ENCODE peak calls at places on chromosomes 5 and 9, in six cellular contexts. T is MM.1S, G is AG04450, B is brain microvascular endothelial cell, F is kidney, Y is HCT116. K is an unnamed sample.
A peak's percentile ranks its signal among the peaks of the same experiment; 100 is the strongest.

GRCh38 chr5:172477466-172477865 is 23.1 kb upstream of the SH3PXD2B start:
- DNase-seq in T (no peak), G (no peak), B (no peak), F (no peak), Y (no peak), K (no peak)

GRCh38 chr9:4099961-4100360 is 199.9 kb downstream of the GLIS3 start:
- DNase-seq in T (no peak), G (no peak), B (no peak), F (no peak), Y (no peak), K (no peak)

GRCh38 chr5:73415617-73416016 is 33.0 kb downstream of the FOXD1 start:
- DNase-seq in T (no peak), G (no peak), B (no peak), F (no peak), Y (no peak), K (no peak)

GRCh38 chr9:101130089-101130488 is 101.6 kb downstream of the PLPPR1 start:
- DNase-seq in T (no peak), G (no peak), B (no peak), F (no peak), Y (no peak), K (no peak)

GRCh38 chr9:137811283-137811870 is 66.2 kb upstream of the CACNA1B start:
- DNase-seq in T (no peak), G (no peak), B (no peak), F (peak; percentile 56), Y (no peak), K (no peak)

GRCh38 chr5:169909945-169910344 is 70.3 kb downstream of the INSYN2B start:
- DNase-seq in T (no peak), G (no peak), B (no peak), F (no peak), Y (no peak), K (no peak)

GRCh38 chr9:69012690-69013403 is 1.1 kb downstream of the PRKACG start:
- DNase-seq in T (no peak), G (no peak), B (no peak), F (no peak), Y (no peak), K (no peak)

GRCh38 chr5:172412724-172413260 is 41.5 kb downstream of the SH3PXD2B start:
- DNase-seq in T (no peak), G (peak; percentile 65), B (peak; percentile 87), F (peak; percentile 93), Y (no peak), K (no peak)

GRCh38 chr9:121499177-121499426 is 542 bp downstream of the GGTA1 start:
- DNase-seq in T (no peak), G (no peak), B (no peak), F (no peak), Y (no peak), K (no peak)

DNA sequence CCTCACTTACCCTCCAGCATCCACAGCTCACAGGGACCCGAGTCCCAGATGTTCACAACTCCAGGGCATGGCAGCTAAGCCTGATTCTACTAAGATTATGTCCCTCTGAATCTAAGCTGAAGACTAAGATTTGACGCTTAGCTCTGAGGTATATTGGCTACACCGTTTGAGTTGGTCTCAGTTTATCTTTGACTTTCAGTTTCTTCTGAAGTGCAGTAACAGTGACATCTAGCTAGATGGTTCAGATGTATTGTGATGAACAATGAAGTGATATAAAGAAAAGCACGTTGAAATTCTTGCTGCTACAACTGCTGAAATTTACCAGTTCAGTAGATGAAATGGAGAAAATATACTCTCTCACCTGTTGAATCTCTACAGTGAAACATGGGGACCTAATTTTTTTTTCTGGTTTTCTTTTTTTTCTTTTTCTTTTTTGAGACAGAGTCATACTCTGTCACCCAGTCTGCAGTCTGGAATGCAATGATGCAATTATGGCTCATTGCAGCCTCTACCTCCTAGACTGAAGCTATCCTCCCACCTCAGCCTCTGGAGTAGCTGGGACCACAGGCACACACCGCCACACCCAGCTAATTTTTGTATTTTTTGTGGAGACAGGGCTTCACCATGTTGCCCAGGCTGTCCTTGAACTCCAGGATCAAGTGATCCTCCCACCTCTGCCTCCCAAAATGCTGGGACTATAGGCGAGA is 15.7 kb downstream of the RFK start:
- DNase-seq in T (no peak), G (no peak), B (no peak), F (no peak), Y (no peak), K (no peak)
- H3K27ac ChIP-seq in T (no peak overlapping the region), G (no peak overlapping the region), B (no peak overlapping the region), F (no peak overlapping the region), Y (no peak overlapping the region), K (peak overlapping the region; percentile 41)

DNA sequence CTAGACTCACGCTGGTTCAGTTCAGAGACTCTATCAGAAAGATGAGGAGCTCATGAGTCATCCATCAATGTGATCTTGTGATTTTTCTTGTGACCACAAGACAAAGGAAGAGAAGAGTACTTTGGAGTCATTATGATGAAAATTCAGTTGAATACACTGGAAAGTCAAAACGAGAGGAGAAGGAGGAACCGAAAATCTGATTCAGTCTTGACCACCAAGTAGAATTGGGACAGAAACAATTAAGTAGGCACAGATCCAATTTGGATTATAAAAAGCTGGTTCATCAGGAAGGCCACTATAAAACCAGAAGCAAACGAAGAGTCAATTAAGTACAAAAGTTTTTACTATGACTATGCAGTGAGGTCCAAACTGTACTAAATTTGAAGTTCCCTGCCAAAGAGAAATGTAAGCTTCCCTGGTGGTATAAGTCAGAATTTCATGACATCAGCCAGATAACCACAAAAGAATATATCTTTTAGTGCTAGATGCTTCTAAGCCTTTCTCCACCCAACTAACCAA is 90.9 kb downstream of the THBS4 start:
- DNase-seq in T (no peak), G (no peak), B (peak; percentile 81), F (no peak), Y (peak; percentile 29), K (peak; percentile 56)
- H3K27ac ChIP-seq in T (no peak overlapping the region), G (no peak overlapping the region), B (peak overlapping the region; percentile 88), F (no peak overlapping the region), Y (peak overlapping the region; percentile 25), K (peak overlapping the region; percentile 60)

DNA sequence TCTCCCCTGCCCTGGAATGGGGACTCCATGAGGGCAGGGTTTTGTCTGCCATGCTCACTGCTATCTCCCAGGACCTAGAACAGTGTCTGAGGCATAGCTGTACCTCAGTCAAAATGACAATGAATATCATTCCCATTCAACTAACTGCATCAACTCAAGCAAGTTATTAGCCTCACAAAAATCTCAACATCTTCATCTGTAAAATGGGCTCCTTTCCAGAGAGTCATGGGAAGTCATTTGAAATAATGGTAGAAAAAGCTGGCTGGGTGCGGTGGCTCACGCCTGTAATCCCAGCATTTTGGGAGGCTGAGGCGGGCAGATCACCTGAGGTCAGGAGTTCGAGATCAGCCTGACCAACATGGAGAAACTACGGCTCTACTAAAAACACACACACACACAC is 9.4 kb downstream of the SH2D3C start:
- DNase-seq in T (no peak), G (no peak), B (no peak), F (no peak), Y (no peak), K (no peak)
- H3K27ac ChIP-seq in T (no peak overlapping the region), G (no peak overlapping the region), B (no peak overlapping the region), F (no peak overlapping the region), Y (no peak overlapping the region), K (no peak overlapping the region)

DNA sequence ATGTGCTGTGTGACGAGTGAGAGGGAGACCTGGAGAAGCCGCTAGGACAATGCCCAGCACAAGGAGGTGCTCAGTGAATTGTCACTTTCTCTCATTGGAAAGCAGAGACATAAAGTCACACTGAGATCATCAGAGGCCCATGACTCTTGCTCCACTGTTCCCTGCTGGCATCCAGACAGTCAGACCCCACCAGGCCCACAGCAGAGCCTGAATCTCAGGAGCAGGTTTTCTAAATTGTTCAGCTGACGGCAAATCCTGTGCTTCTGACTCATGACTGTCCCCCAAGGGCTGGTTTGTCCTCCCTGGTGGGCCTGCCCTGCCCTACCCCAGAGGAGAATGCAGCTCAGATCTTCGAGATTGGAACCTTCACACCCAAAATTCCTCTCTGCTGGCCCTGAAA is 2.8 kb downstream of the PTGES start:
- DNase-seq in T (no peak), G (no peak), B (peak; percentile 33), F (no peak), Y (no peak), K (no peak)
- H3K27ac ChIP-seq in T (no peak overlapping the region), G (no peak overlapping the region), B (peak overlapping the region; percentile 1), F (no peak overlapping the region), Y (no peak overlapping the region), K (no peak overlapping the region)

GRCh38 chr9:37938121-37938906 is 34.4 kb upstream of the SLC25A51 start:
- DNase-seq in T (no peak), G (peak; percentile 41), B (peak; percentile 79), F (no peak), Y (no peak), K (no peak)
- H3K27ac ChIP-seq in T (no peak overlapping the region), G (peak overlapping the region; percentile 87), B (peak overlapping the region; percentile 68), F (peak overlapping the region; percentile 52), Y (peak overlapping the region; percentile 32), K (peak overlapping the region; percentile 60)

GRCh38 chr5:2519153-2519552 is 232.3 kb downstream of the IRX2 start:
- DNase-seq in T (no peak), G (no peak), B (no peak), F (no peak), Y (no peak), K (no peak)
- H3K27ac ChIP-seq in T (no peak overlapping the region), G (no peak overlapping the region), B (no peak overlapping the region), F (no peak overlapping the region), Y (no peak overlapping the region), K (no peak overlapping the region)

K was measured in epithelial cell of prostate.